ENCODE peak calls at places on chromosomes 12 and 14, in five cellular contexts. F is endothelial cell of umbilical vein, V is lung, Y is BJ, B is fibroblast of mammary gland. S is an unnamed sample.

GRCh38 chr12:12327802-12328201 is 22.2 kb downstream of the MANSC1 start:
- DNase-seq in Y (no peak), B (peak; percentile 76), V (no peak), F (peak; percentile 71), S (peak; percentile 85)

GRCh38 chr12:13100610-13100881 is 2.9 kb downstream of the GSG1 start:
- DNase-seq in V (no peak), B (no peak), Y (no peak), F (no peak), S (no peak)

GRCh38 chr14:56243110-56243509 is 124.9 kb downstream of the PELI2 start:
- DNase-seq in Y (no peak), B (no peak), F (no peak), V (no peak), S (no peak)

GRCh38 chr12:6341439-6342139 is at the start of gene TNFRSF1A:
- DNase-seq in B (peak; percentile 85), Y (no peak), V (peak; percentile 78), F (peak; percentile 70), S (peak; percentile 86)

GRCh38 chr12:93699271-93700141 is 22.3 kb downstream of the CRADD start:
- DNase-seq in B (peak; percentile 65), Y (no peak), F (no peak), V (no peak), S (peak; percentile 73)

GRCh38 chr14:55715889-55716288 is 135.9 kb downstream of the KTN1 start:
- DNase-seq in Y (peak; percentile 91), F (no peak), B (peak; percentile 95), V (no peak), S (peak; percentile 67)

GRCh38 chr12:19867970-19868369 is 428.7 kb downstream of the AEBP2 start:
- DNase-seq in V (no peak), B (no peak), F (no peak), Y (no peak), S (no peak)

GRCh38 chr12:117986705-117987469 is 18.1 kb upstream of the KSR2 start:
- DNase-seq in B (peak; percentile 86), V (no peak), F (no peak), Y (peak; percentile 20), S (peak; percentile 61)

GRCh38 chr14:99627510-99628381 is 17.2 kb upstream of the HHIPL1 start:
- DNase-seq in Y (no peak), F (no peak), B (no peak), V (no peak), S (no peak)

GRCh38 chr12:119780786-119781434 is 96.2 kb downstream of the CIT start:
- DNase-seq in B (peak; percentile 52), Y (no peak), F (peak; percentile 67), V (peak; percentile 56), S (peak; percentile 63)

GRCh38 chr12:121788176-121788818 is 5.2 kb downstream of the RHOF start:
- DNase-seq in Y (no peak), B (no peak), V (no peak), F (no peak), S (no peak)

GRCh38 chr12:124466200-124467128 is 100.9 kb downstream of the NCOR2 start:
- DNase-seq in B (peak; percentile 25), F (peak; percentile 64), V (peak; percentile 54), Y (no peak), S (no peak)

GRCh38 chr12:29208935-29209701 is 60.0 kb downstream of the FAR2 start:
- DNase-seq in V (no peak), B (no peak), F (no peak), Y (no peak), S (no peak)

GRCh38 chr12:55942055-55942454 is 11.1 kb downstream of the DGKA start:
- DNase-seq in B (no peak), V (no peak), F (no peak), Y (no peak), S (no peak)

GRCh38 chr12:25131270-25131669 is 63.7 kb downstream of the DNAI7 start:
- DNase-seq in F (no peak), Y (no peak), B (no peak), V (no peak), S (no peak)

GRCh38 chr12:123512838-123513665 is 20.5 kb downstream of the RILPL1 start:
- DNase-seq in V (no peak), F (no peak), B (no peak), Y (no peak), S (no peak)

GRCh38 chr12:130339946-130340345 is 2.3 kb downstream of the PIWIL1 start:
- DNase-seq in B (no peak), Y (no peak), V (no peak), F (no peak), S (no peak)

GRCh38 chr12:132243596-132244289 is 85.6 kb downstream of the GALNT9 start:
- DNase-seq in V (no peak), Y (no peak), B (no peak), F (no peak), S (no peak)

GRCh38 chr12:56957229-56958052 is at the start of gene RDH16:
- DNase-seq in Y (no peak), V (no peak), B (no peak), F (no peak), S (no peak)

GRCh38 chr12:106583578-106584103 is 837 bp downstream of the RFX4 start:
- DNase-seq in B (peak; percentile 25), V (no peak), F (no peak), Y (no peak), S (peak; percentile 11)

GRCh38 chr12:128644664-128645296 is 179.0 kb downstream of the SLC15A4 start:
- DNase-seq in V (peak; percentile 33), Y (no peak), B (no peak), F (no peak), S (no peak)

GRCh38 chr14:74257078-74257987 is 18.1 kb downstream of the VSX2 start:
- DNase-seq in B (peak; percentile 16), V (peak; percentile 35), F (peak; percentile 21), Y (no peak), S (peak; percentile 20)

GRCh38 chr14:99234982-99235491 is 37.0 kb downstream of the BCL11B start:
- DNase-seq in V (no peak), Y (no peak), B (no peak), F (no peak), S (no peak)

GRCh38 chr12:130299574-130299973 is 38.1 kb upstream of the PIWIL1 start:
- DNase-seq in B (no peak), V (no peak), Y (no peak), F (no peak), S (no peak)

GRCh38 chr14:81192594-81192993 is 28.2 kb downstream of the GTF2A1 start:
- DNase-seq in F (no peak), V (no peak), B (no peak), Y (no peak), S (no peak)

GRCh38 chr12:120639771-120640721 is at the start of gene CABP1:
- DNase-seq in V (no peak), F (no peak), B (no peak), Y (no peak), S (no peak)

GRCh38 chr12:724194-724855 is 28.1 kb upstream of the WNK1 start:
- DNase-seq in F (no peak), B (no peak), Y (no peak), V (peak; percentile 30), S (no peak)

GRCh38 chr12:89525824-89526770 is at the start of gene POC1B:
- DNase-seq in F (peak; percentile 82), Y (peak; percentile 39), B (peak; percentile 82), V (peak; percentile 83), S (peak; percentile 71)

GRCh38 chr12:89517648-89518047 is 6.9 kb downstream of the GALNT4 start:
- DNase-seq in Y (no peak), B (no peak), F (no peak), V (no peak), S (no peak)

GRCh38 chr12:89525002-89525823 is 617 bp upstream of the GALNT4 start:
- DNase-seq in F (peak; percentile 14), B (peak; percentile 20), V (peak; percentile 36), Y (no peak), S (no peak)

GRCh38 chr12:89524201-89525001 is at the start of gene GALNT4:
- DNase-seq in Y (peak; percentile 39), B (peak; percentile 84), V (peak; percentile 93), F (peak; percentile 92), S (peak; percentile 86)

GRCh38 chr12:89521348-89522238 is 3.0 kb downstream of the GALNT4 start:
- DNase-seq in F (peak; percentile 22), V (no peak), Y (no peak), B (no peak), S (no peak)
- H3K4me3 ChIP-seq in F (no peak overlapping the region), V (no peak overlapping the region), Y (no peak overlapping the region), B (no peak overlapping the region), S (peak overlapping the region; percentile 2)

GRCh38 chr12:66113471-66113870 is 17.1 kb downstream of the LLPH start:
- DNase-seq in B (no peak), V (no peak), F (no peak), Y (no peak), S (no peak)

GRCh38 chr12:66111605-66112004 is 18.9 kb downstream of the LLPH start:
- DNase-seq in B (peak; percentile 45), Y (peak; percentile 37), F (no peak), V (no peak), S (no peak)

GRCh38 chr12:66103011-66103913 is 27.3 kb downstream of the LLPH start:
- DNase-seq in F (no peak), V (no peak), Y (no peak), B (no peak), S (no peak)

GRCh38 chr12:66107451-66107915 is 23.1 kb downstream of the LLPH start:
- DNase-seq in F (peak; percentile 89), Y (peak; percentile 66), V (peak; percentile 77), B (peak; percentile 97), S (peak; percentile 98)
- TF ChIP-seq CTCF in F (peak; percentile 56), Y (peak; percentile 72), V (peak; percentile 46), B (peak; percentile 85), S (peak; percentile 83)

DNA sequence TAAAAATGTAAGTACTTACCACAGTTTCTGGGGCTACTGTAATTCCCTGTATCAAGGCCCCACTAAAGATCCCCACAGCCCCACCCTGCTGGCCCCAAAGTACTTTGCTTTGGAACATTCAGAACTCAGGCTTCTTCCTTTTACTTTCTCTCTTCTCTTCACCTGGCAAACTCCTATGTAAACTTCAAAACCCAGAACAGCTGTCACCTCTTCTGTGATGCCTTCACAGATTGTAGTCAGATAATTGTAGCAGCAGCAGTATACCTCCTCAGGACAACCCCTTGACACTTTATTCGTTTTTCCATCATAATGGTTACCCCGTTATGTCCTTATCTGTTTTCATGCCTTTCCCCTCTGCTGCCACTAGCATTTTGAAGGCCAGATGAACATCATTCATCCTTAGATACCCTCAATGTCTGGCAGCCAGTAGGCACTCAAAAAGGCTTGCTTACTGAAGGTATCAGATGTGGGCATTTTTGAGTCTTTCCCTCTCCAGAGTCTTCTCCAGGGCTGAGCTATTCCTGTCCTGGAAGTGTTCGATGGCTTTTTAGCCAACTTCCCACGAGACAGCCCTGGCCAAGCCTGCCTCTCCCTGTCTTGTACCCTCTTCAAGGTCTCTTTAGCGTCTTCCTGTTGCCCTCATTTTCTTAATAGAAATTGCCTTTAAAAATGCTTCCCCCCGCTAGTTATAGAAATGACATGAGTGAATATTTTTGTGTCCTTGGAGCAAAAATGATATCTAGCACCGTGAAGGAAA is 7.4 kb downstream of the PLBD2 start:
- DNase-seq in V (no peak), Y (no peak), F (no peak), B (no peak), S (no peak)
- H3K4me3 ChIP-seq in V (no peak overlapping the region), Y (no peak overlapping the region), F (no peak overlapping the region), B (no peak overlapping the region), S (no peak overlapping the region)

GRCh38 chr12:42141981-42142606 is 2.6 kb downstream of the GXYLT1 start:
- DNase-seq in Y (no peak), F (no peak), B (no peak), V (no peak), S (no peak)
- TF ChIP-seq CTCF in Y (no peak), F (no peak), B (no peak), V (no peak), S (no peak)

S was measured in fibroblast of the aortic adventitia.